ENCODE peak calls at places on chromosomes 4 and X, in seven cellular contexts. X, A, L, I, V, U and T are unnamed samples.

GRCh38 chr4:147547314-147548056 is 66.6 kb downstream of the EDNRA start:
- DNase-seq in X (no peak), A (no peak), L (no peak), I (no peak), V (no peak), U (no peak), T (no peak)

GRCh38 chrX:130083107-130083490 is 27.2 kb downstream of the ELF4 start:
- DNase-seq in X (no peak), A (no peak), L (peak; percentile 34), I (no peak), V (no peak), U (no peak), T (no peak)

GRCh38 chr4:55910140-55910539 is 38.6 kb upstream of the CEP135 start:
- DNase-seq in X (no peak), A (no peak), L (no peak), I (no peak), V (no peak), U (no peak), T (no peak)

GRCh38 chr4:169024762-169025161 is 14.7 kb upstream of the CBR4 start:
- DNase-seq in X (no peak), A (no peak), L (peak; percentile 30), I (no peak), V (peak; percentile 17), U (no peak), T (no peak)

GRCh38 chrX:37361596-37361995 is 12.4 kb downstream of the PRRG1 start:
- DNase-seq in X (no peak), A (no peak), L (no peak), I (no peak), V (no peak), U (no peak), T (no peak)

GRCh38 chrX:54473993-54474859 is 21.8 kb downstream of the FGD1 start:
- DNase-seq in X (no peak), A (no peak), L (no peak), I (no peak), V (no peak), U (no peak), T (no peak)

GRCh38 chrX:154308108-154308946 is 12.7 kb downstream of the TKTL1 start:
- DNase-seq in X (no peak), A (peak; percentile 64), L (peak; percentile 74), I (peak; percentile 62), V (peak; percentile 54), U (peak; percentile 77), T (no peak)

GRCh38 chr4:90099795-90100194 is 27.4 kb upstream of the CCSER1 start:
- DNase-seq in X (no peak), A (no peak), L (no peak), I (no peak), V (no peak), U (no peak), T (no peak)

GRCh38 chr4:42816189-42816588 is 76.3 kb upstream of the GRXCR1 start:
- DNase-seq in X (no peak), A (no peak), L (no peak), I (no peak), V (no peak), U (no peak), T (no peak)

GRCh38 chr4:39255266-39255665 is 72.9 kb downstream of the WDR19 start:
- DNase-seq in X (no peak), A (no peak), L (peak; percentile 50), I (no peak), V (no peak), U (no peak), T (no peak)

GRCh38 chr4:91427171-91427570 is 876.6 kb upstream of the GRID2 start:
- DNase-seq in X (no peak), A (no peak), L (no peak), I (no peak), V (no peak), U (no peak), T (no peak)

GRCh38 chr4:186627226-186627865 is 72.0 kb upstream of the MTNR1A start:
- DNase-seq in X (no peak), A (no peak), L (peak; percentile 23), I (no peak), V (no peak), U (no peak), T (no peak)

GRCh38 chr4:75370582-75370981 is 143.6 kb downstream of the RCHY1 start:
- DNase-seq in X (no peak), A (no peak), L (no peak), I (no peak), V (no peak), U (no peak), T (no peak)

GRCh38 chr4:71255966-71256365 is 82.9 kb upstream of the SLC4A4 start:
- DNase-seq in X (no peak), A (no peak), L (no peak), I (no peak), V (no peak), U (no peak), T (no peak)

GRCh38 chr4:137558951-137559350 is 26.7 kb upstream of the PCDH18 start:
- DNase-seq in X (no peak), A (no peak), L (no peak), I (no peak), V (no peak), U (no peak), T (no peak)

GRCh38 chr4:138158746-138159297 is 83.3 kb downstream of the SLC7A11 start:
- DNase-seq in X (no peak), A (no peak), L (no peak), I (no peak), V (no peak), U (no peak), T (no peak)

GRCh38 chr4:174681723-174682300 is 147.2 kb downstream of the GLRA3 start:
- DNase-seq in X (no peak), A (no peak), L (no peak), I (no peak), V (no peak), U (no peak), T (no peak)

GRCh38 chr4:188455353-188455752 is 316.1 kb downstream of the TRIML1 start:
- DNase-seq in X (no peak), A (no peak), L (no peak), I (no peak), V (no peak), U (no peak), T (no peak)

DNA sequence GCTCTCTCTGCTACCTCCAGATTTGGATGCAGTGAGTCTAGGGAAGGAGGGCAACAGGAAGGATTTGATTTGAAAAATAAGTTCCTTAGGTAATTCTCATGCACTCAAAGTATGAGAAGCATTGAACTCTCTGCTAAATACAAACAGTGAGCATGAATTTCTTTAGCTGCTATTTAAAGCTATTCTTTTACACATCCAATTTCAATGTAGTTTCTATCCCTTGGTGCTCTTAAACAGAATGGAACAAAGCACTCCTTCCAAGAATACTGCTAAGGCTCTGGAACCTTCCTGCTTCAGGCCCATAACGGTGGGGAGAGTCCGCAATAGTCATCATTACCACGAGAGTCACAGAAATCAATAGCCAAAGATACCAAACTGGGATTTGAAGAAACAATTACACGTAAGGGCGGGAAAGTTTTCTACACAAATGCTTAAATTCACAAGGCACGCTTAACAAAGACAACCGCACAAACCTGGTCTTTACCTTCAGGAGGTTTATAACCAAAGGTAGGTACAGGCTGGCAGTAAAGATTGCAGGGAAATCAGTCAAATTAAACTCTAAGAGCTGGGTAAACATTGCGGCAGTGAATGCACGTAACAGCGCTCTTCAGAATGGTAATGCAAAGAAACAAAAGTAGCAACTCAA is 123.2 kb upstream of the NAP1L5 start:
- DNase-seq in X (no peak), A (no peak), L (peak; percentile 12), I (no peak), V (no peak), U (no peak), T (no peak)
- H3K4me3 ChIP-seq in X (peak overlapping the region; percentile 66), A (peak overlapping the region; percentile 51), L (no peak overlapping the region), I (peak overlapping the region; percentile 58), V (peak overlapping the region; percentile 57), U (no peak overlapping the region), T (peak overlapping the region; percentile 69)

DNA sequence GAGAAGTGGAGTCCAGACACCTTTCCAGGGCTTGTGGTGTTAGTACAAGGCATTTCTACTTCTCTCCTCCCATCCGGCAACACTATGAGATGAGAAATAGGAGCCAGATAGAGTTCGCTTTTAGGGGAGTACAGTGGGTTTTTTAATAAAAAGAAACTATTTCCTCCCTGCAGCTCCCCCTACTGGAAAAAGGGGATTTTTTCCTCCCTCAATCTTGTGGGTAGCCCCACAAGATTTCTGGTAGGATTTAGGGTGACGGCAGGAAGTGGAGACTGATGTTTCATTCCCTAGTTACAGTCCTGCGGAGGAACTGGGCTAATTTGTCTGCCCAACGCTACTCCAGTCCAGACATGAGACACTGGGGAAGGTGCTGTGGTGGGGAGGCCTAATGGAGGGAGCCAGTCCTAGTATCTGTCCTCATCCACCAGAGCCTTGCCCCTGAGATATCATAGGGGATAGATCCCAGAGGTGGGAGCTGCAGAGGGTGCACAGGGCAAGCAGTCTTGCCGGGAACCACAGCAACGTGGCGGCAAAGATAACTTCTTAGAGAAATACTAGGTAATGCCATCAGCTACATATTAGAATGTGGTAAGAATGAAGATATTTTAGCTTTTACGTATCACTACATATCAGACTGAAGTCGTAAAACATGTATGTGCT is 45.6 kb upstream of the PRKG2 start:
- DNase-seq in X (no peak), A (no peak), L (peak; percentile 86), I (no peak), V (no peak), U (no peak), T (no peak)
- TF ChIP-seq CTCF in X (no peak), A (no peak), L (peak; percentile 78), I (no peak), V (no peak), U (peak; percentile 49), T (no peak)

GRCh38 chrX:2928127-2928582 is 984 bp downstream of the ARSD start:
- DNase-seq in X (peak; percentile 52), A (no peak), L (peak; percentile 82), I (peak; percentile 35), V (peak; percentile 38), U (no peak), T (peak; percentile 48)
- H3K4me3 ChIP-seq in X (peak overlapping the region; percentile 77), A (peak overlapping the region; percentile 77), L (peak overlapping the region; percentile 67), I (peak overlapping the region; percentile 80), V (peak overlapping the region; percentile 65), U (no peak overlapping the region), T (peak overlapping the region; percentile 72)

GRCh38 chrX:12965390-12965940 is 9.4 kb upstream of the TMSB4X start:
- DNase-seq in X (no peak), A (no peak), L (no peak), I (no peak), V (no peak), U (no peak), T (no peak)

GRCh38 chrX:12958059-12958458 is 16.9 kb upstream of the TMSB4X start:
- DNase-seq in X (no peak), A (no peak), L (no peak), I (no peak), V (no peak), U (no peak), T (no peak)

GRCh38 chrX:12962041-12962504 is 12.8 kb upstream of the TMSB4X start:
- DNase-seq in X (no peak), A (no peak), L (no peak), I (no peak), V (no peak), U (no peak), T (no peak)

GRCh38 chrX:12958461-12958860 is 16.4 kb upstream of the TMSB4X start:
- DNase-seq in X (no peak), A (no peak), L (no peak), I (no peak), V (no peak), U (no peak), T (no peak)

DNA sequence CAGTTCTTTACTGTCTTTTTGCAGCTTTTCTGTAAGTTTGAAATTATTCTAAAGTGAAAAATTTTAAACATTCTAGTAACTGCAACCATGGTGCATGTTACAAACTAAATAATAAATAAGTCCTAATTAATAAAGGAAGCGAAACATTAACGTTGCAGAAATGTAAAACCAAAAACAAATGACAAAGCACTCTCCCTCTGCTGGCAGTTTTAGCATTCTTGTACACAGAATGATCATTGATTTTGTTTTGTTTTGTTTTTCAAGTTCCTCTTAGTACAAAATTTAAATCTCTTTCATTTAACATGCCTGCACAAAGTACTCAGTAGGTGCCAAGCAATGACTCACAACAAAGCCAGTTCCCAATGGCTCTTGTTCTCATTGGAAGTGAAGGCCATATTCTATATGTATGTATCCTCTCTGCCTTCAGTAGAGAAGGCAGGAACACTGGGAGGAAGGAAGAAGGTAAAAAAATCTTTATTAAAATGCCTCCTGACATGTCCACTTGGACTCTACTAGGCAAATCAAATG is 13.7 kb upstream of the TMSB4X start:
- DNase-seq in X (no peak), A (no peak), L (no peak), I (no peak), V (no peak), U (no peak), T (no peak)
- TF ChIP-seq CTCF in X (no peak), A (no peak), L (no peak), I (no peak), V (no peak), U (no peak), T (no peak)